ENCODE peak calls at places on chromosomes 6 and 20, in nine cellular contexts. Z is uterus; W is tibial artery; J is GM23338; B is right atrium auricular region; Q is HepG2; O is dorsolateral prefrontal cortex; E is CD8-positive, alpha-beta T cell; L is adrenal gland. K is an unnamed sample.

GRCh38 chr20:8616792-8617191 is 452.1 kb upstream of the PLCB4 start:
- DNase-seq in Q (no peak), L (no peak), J (no peak), W (no peak), Z (no peak), E (no peak), B (no peak), O (no peak), K (no peak)

GRCh38 chr6:44176935-44177509 is 18.4 kb downstream of the CAPN11 start:
- DNase-seq in Z (no peak), O (no peak), Q (no peak), L (no peak), E (no peak), J (no peak), B (no peak), W (no peak), K (no peak)

GRCh38 chr6:24356310-24357035 is 1.4 kb downstream of the DCDC2 start:
- DNase-seq in Z (no peak), B (no peak), O (no peak), L (no peak), E (no peak), J (no peak), Q (peak; percentile 66), W (no peak), K (no peak)

GRCh38 chr6:113763883-113764282 is 93.3 kb upstream of the MARCKS start:
- DNase-seq in B (no peak), W (no peak), Q (no peak), O (no peak), E (no peak), L (no peak), Z (no peak), J (no peak), K (no peak)

GRCh38 chr20:35008411-35009342 is 53.0 kb downstream of the MYH7B start:
- DNase-seq in O (peak; percentile 21), J (no peak), E (no peak), B (peak; percentile 80), Q (no peak), Z (peak; percentile 11), W (peak; percentile 85), L (peak; percentile 98), K (peak; percentile 77)

GRCh38 chr20:12047838-12048432 is 130.2 kb downstream of the BTBD3 start:
- DNase-seq in L (no peak), E (no peak), Z (no peak), W (no peak), J (no peak), Q (no peak), O (no peak), B (no peak), K (no peak)

GRCh38 chr6:149921361-149921760 is 1.6 kb downstream of the RAET1G start:
- DNase-seq in E (no peak), L (no peak), O (no peak), B (peak; percentile 49), Q (no peak), J (no peak), Z (peak; percentile 8), W (peak; percentile 52), K (no peak)

GRCh38 chr6:166688286-166688685 is 61.2 kb upstream of the RPS6KA2 start:
- DNase-seq in O (no peak), L (no peak), Q (no peak), J (no peak), W (no peak), B (no peak), E (no peak), Z (no peak), K (no peak)

GRCh38 chr6:74953708-74954107 is 252.1 kb downstream of the COL12A1 start:
- DNase-seq in L (no peak), Z (no peak), Q (no peak), B (no peak), O (no peak), W (no peak), J (no peak), E (no peak), K (no peak)

GRCh38 chr20:1101533-1101932 is 16.9 kb upstream of the PSMF1 start:
- DNase-seq in B (no peak), L (no peak), W (no peak), J (no peak), O (no peak), Q (no peak), Z (no peak), E (no peak), K (no peak)

GRCh38 chr20:35355372-35355771 is 56.4 kb downstream of the UQCC1 start:
- DNase-seq in J (no peak), Z (no peak), W (no peak), B (no peak), E (no peak), Q (no peak), O (no peak), L (peak; percentile 19), K (no peak)

GRCh38 chr6:167736486-167737204 is 90.1 kb upstream of the AFDN start:
- DNase-seq in W (peak; percentile 15), E (no peak), J (no peak), B (no peak), Q (no peak), O (no peak), Z (no peak), L (no peak), K (no peak)

GRCh38 chr6:90484392-90484791 is 102.5 kb downstream of the MAP3K7 start:
- DNase-seq in L (no peak), W (no peak), E (no peak), B (no peak), Q (no peak), J (no peak), O (no peak), Z (no peak), K (no peak)
- H3K27ac ChIP-seq in L (no peak overlapping the region), W (no peak overlapping the region), E (no peak overlapping the region), B (no peak overlapping the region), Q (no peak overlapping the region), J (no peak overlapping the region), O (peak overlapping the region; percentile 77), Z (no peak overlapping the region), K (no peak overlapping the region)

GRCh38 chr6:163711615-163712568 is 297.4 kb downstream of the QKI start:
- DNase-seq in O (peak; percentile 71), L (peak; percentile 54), Q (peak; percentile 11), J (peak; percentile 36), W (peak; percentile 89), B (peak; percentile 86), Z (peak; percentile 66), E (no peak), K (peak; percentile 81)
- TF ChIP-seq CTCF in O (no peak), L (no peak), Q (peak; percentile 9), J (peak; percentile 39), W (no peak), B (no peak), Z (no peak), E (no peak), K (no peak)

GRCh38 chr6:128505603-128506002 is 14.8 kb downstream of the PTPRK start:
- DNase-seq in Q (peak; percentile 85), Z (no peak), B (no peak), J (no peak), L (no peak), E (no peak), W (no peak), O (no peak), K (no peak)

GRCh38 chr6:128509709-128510108 is 10.7 kb downstream of the PTPRK start:
- DNase-seq in J (no peak), B (no peak), Z (no peak), E (no peak), L (no peak), W (no peak), O (no peak), Q (no peak), K (no peak)

GRCh38 chr6:128511518-128511917 is 8.9 kb downstream of the PTPRK start:
- DNase-seq in E (no peak), Z (no peak), W (no peak), O (no peak), J (no peak), L (no peak), B (no peak), Q (no peak), K (no peak)

GRCh38 chr6:128507337-128508310 is 12.8 kb downstream of the PTPRK start:
- DNase-seq in Q (peak; percentile 99), W (no peak), B (no peak), Z (no peak), L (no peak), E (no peak), J (no peak), O (no peak), K (no peak)

DNA sequence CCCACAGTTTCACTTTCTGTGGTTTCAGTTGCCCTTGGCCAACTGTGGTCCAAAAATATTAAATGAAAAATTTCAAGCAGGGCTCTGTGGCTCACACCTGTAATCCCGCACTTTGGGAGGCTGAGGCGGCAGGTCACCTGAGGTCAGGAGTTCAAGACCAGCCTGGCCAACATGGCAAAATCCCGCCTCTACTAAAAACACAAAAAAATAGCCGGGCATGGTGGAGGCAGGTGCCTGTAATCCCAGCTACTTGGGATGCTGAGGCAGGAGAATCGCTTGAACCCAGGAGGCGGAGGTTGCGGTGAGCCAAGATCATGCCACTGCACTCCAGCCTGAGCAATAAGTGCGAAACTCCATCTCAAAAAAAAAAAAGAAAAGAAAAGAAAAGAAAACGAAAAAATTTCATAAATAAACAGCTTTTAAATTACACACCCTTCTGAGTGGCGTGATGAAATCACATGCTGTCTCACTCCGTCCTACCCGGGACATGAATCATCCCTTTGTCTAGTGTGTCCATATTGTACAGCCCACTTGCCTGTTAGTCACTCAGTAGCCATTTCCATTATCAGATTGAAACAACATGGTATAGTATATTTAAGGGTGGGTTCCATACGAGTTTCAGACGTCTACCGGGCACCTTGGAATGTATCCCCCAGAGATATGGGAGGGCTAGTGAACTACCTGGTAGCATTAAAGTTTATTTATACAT is 11.7 kb downstream of the PTPRK start:
- DNase-seq in O (peak; percentile 61), B (no peak), W (no peak), Z (no peak), Q (peak; percentile 97), L (no peak), J (no peak), E (no peak), K (no peak)
- H3K27ac ChIP-seq in O (peak overlapping the region; percentile 79), B (no peak overlapping the region), W (no peak overlapping the region), Z (no peak overlapping the region), Q (peak overlapping the region; percentile 98), L (no peak overlapping the region), J (no peak overlapping the region), E (no peak overlapping the region), K (no peak overlapping the region)

DNA sequence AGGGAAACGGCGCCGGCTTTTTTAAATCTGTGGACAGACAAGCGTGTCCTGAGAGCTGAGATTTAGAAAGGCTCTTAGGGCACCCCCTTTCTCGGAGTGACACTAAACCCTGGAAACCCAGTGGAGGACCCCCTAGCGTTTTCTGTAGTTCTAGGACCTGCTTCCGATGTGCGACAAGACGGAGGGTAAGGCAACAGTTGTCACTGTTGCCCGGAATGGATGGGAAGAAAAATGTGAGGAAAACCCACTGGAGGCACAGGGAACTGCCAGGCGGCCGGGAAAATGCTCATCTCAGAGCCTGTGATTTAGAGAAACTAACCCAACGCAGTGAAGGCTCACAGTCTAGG is 551 bp upstream of the ATP5F1E start:
- DNase-seq in E (no peak), Z (no peak), J (no peak), L (peak; percentile 31), O (no peak), B (no peak), W (no peak), Q (peak; percentile 54), K (no peak)
- TF ChIP-seq CTCF in E (no peak), Z (no peak), J (no peak), L (peak; percentile 9), O (no peak), B (no peak), W (no peak), Q (peak; percentile 18), K (no peak)

GRCh38 chr6:144343736-144344428 is 58.7 kb downstream of the UTRN start:
- DNase-seq in Z (no peak), W (no peak), J (peak; percentile 40), L (no peak), E (no peak), O (no peak), Q (peak; percentile 98), B (no peak), K (no peak)
- H3K27ac ChIP-seq in Z (peak overlapping the region; percentile 38), W (no peak overlapping the region), J (peak overlapping the region; percentile 79), L (no peak overlapping the region), E (peak overlapping the region; percentile 64), O (peak overlapping the region; percentile 44), Q (peak overlapping the region; percentile 56), B (peak overlapping the region; percentile 24), K (peak overlapping the region; percentile 31)

K was measured in coronary artery.